ENCODE peak calls at places on chromosomes 11 and 22, in four cellular contexts. One of them, this sample, is unnamed.

GRCh38 chr22:47036936-47037485 is 274.6 kb downstream of the TBC1D22A start:
- DNase-seq in transverse colon: no peak
- DNase-seq in stomach: no peak
- DNase-seq in foreskin fibroblast: no peak
- DNase-seq in this sample: no peak

GRCh38 chr11:122114976-122115375 is 1.0 kb downstream of the BLID start:
- DNase-seq in stomach: no peak
- DNase-seq in foreskin fibroblast: no peak
- DNase-seq in transverse colon: no peak
- DNase-seq in this sample: no peak

GRCh38 chr11:72661486-72661885 is 12.7 kb downstream of the PDE2A start:
- DNase-seq in stomach: no peak
- DNase-seq in transverse colon: no peak
- DNase-seq in foreskin fibroblast: no peak
- DNase-seq in this sample: no peak

GRCh38 chr11:102991776-102992175 is 36.2 kb upstream of the MMP13 start:
- DNase-seq in foreskin fibroblast: no peak
- DNase-seq in transverse colon: no peak
- DNase-seq in stomach: no peak
- DNase-seq in this sample: no peak

GRCh38 chr11:77886401-77886800 is 65.5 kb downstream of the AAMDC start:
- DNase-seq in foreskin fibroblast: no peak
- DNase-seq in transverse colon: no peak
- DNase-seq in stomach: no peak
- DNase-seq in this sample: no peak

GRCh38 chr11:27094062-27094587 is 53.5 kb downstream of the BBOX1 start:
- DNase-seq in foreskin fibroblast: no peak
- DNase-seq in stomach: no peak
- DNase-seq in transverse colon: no peak
- DNase-seq in this sample: no peak

GRCh38 chr11:123239371-123240150 is 44.5 kb upstream of the CLMP start:
- DNase-seq in stomach: no peak
- DNase-seq in transverse colon: no peak
- DNase-seq in foreskin fibroblast: no peak
- DNase-seq in this sample: no peak

GRCh38 chr11:57681168-57681567 is 13.3 kb downstream of the ZDHHC5 start:
- DNase-seq in foreskin fibroblast: no peak
- DNase-seq in stomach: no peak
- DNase-seq in transverse colon: no peak
- DNase-seq in this sample: no peak

GRCh38 chr11:57131080-57131790 is 50.5 kb upstream of the LRRC55 start:
- DNase-seq in foreskin fibroblast: peak
- DNase-seq in transverse colon: peak
- DNase-seq in stomach: peak
- DNase-seq in this sample: peak

GRCh38 chr22:50004923-50005322 is 7.6 kb downstream of the IL17REL start:
- DNase-seq in transverse colon: no peak
- DNase-seq in foreskin fibroblast: no peak
- DNase-seq in stomach: no peak
- DNase-seq in this sample: no peak

GRCh38 chr11:31995525-31996123 is 95.2 kb upstream of the RCN1 start:
- DNase-seq in foreskin fibroblast: no peak
- DNase-seq in stomach: no peak
- DNase-seq in transverse colon: no peak
- DNase-seq in this sample: peak

GRCh38 chr11:117423046-117423575 is 95.5 kb downstream of the CEP164 start:
- DNase-seq in stomach: peak
- DNase-seq in foreskin fibroblast: no peak
- DNase-seq in transverse colon: no peak
- DNase-seq in this sample: no peak

GRCh38 chr22:49322861-49323622 is 504.6 kb downstream of the BRD1 start:
- DNase-seq in foreskin fibroblast: no peak
- DNase-seq in stomach: peak
- DNase-seq in transverse colon: no peak
- DNase-seq in this sample: no peak

GRCh38 chr11:44372989-44373388 is 63.0 kb upstream of the ALX4 start:
- DNase-seq in transverse colon: no peak
- DNase-seq in stomach: no peak
- DNase-seq in foreskin fibroblast: no peak
- DNase-seq in this sample: no peak

GRCh38 chr11:64713781-64714363 is 9.1 kb downstream of the NRXN2 start:
- DNase-seq in transverse colon: no peak
- DNase-seq in stomach: no peak
- DNase-seq in foreskin fibroblast: no peak
- DNase-seq in this sample: no peak

GRCh38 chr11:3219281-3219892 is 774 bp upstream of the MRGPRG start:
- DNase-seq in foreskin fibroblast: no peak
- DNase-seq in transverse colon: peak
- DNase-seq in stomach: peak
- DNase-seq in this sample: no peak

GRCh38 chr11:119422505-119423416 is at the start of gene THY1:
- DNase-seq in foreskin fibroblast: peak
- DNase-seq in stomach: no peak
- DNase-seq in transverse colon: no peak
- DNase-seq in this sample: no peak

GRCh38 chr11:92225563-92226308 is 1.1 kb downstream of the FAT3 start:
- DNase-seq in stomach: no peak
- DNase-seq in transverse colon: no peak
- DNase-seq in foreskin fibroblast: no peak
- DNase-seq in this sample: no peak

GRCh38 chr11:134004406-134005197 is 47.8 kb upstream of the IGSF9B start:
- DNase-seq in transverse colon: no peak
- DNase-seq in stomach: no peak
- DNase-seq in foreskin fibroblast: no peak
- DNase-seq in this sample: no peak

GRCh38 chr11:69887330-69887729 is 68.1 kb upstream of the FGF3 start:
- DNase-seq in transverse colon: no peak
- DNase-seq in stomach: no peak
- DNase-seq in foreskin fibroblast: no peak
- DNase-seq in this sample: no peak

GRCh38 chr11:71947498-71947897 is 18.7 kb downstream of the RNF121 start:
- DNase-seq in transverse colon: no peak
- DNase-seq in stomach: no peak
- DNase-seq in foreskin fibroblast: no peak
- DNase-seq in this sample: no peak

GRCh38 chr11:13964771-13965074 is 2.2 kb downstream of the SPON1 start:
- DNase-seq in foreskin fibroblast: no peak
- DNase-seq in transverse colon: no peak
- DNase-seq in stomach: no peak
- DNase-seq in this sample: no peak

GRCh38 chr11:13963169-13963948 is 836 bp downstream of the SPON1 start:
- DNase-seq in stomach: no peak
- DNase-seq in foreskin fibroblast: no peak
- DNase-seq in transverse colon: peak
- DNase-seq in this sample: no peak

GRCh38 chr11:13962562-13963168 is at the start of gene SPON1:
- DNase-seq in stomach: peak
- DNase-seq in foreskin fibroblast: peak
- DNase-seq in transverse colon: peak
- DNase-seq in this sample: peak

GRCh38 chr11:13965337-13965736 is 2.8 kb downstream of the SPON1 start:
- DNase-seq in transverse colon: peak
- DNase-seq in stomach: peak
- DNase-seq in foreskin fibroblast: no peak
- DNase-seq in this sample: no peak

DNA sequence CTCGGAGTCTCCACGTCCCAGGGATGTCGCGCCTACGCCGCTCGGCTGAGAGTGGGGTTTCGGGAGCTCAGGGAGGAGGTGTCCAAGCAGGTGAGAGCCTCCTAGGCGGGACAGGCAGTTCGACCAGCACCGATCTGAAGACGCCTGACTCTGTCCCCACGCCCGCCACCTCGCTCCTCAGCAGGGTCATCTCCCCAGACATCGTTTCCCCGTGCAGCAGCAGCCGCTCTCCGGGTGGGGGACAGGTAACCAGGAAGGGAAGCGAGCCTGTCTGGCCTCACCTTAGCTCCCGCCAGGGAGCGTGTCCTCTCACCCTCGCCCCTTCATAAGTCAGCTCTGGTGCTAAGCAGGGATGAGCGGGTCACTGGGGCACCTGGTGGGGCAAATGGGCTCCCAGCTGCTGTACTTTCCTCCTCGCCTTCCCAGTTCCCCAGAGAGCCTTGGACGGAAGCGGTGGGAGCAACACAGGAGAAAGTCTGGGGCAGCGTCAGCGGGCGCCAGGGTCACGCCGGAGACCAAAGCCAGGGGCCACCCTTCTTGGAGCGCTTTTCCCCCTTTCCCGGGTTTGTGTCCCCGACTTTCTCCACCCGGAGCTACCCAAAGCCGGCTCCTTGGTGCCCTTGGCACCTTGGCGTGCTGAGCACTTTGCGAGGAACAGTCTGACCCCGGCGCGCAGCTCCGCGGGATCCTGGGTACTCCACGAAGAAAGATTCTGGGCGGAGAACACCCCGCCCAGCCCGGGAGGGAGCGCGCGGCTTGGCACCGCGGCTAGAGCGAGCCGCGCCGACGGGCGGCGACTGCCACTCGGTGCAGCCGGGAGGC is 1.6 kb downstream of the SPON1 start:
- DNase-seq in transverse colon: peak
- DNase-seq in stomach: no peak
- DNase-seq in foreskin fibroblast: no peak
- DNase-seq in this sample: no peak
- H3K4me3 ChIP-seq in transverse colon: peak
- H3K4me3 ChIP-seq in stomach: peak
- H3K4me3 ChIP-seq in foreskin fibroblast: peak
- H3K4me3 ChIP-seq in this sample: no peak

GRCh38 chr22:22770280-22770871 is 117.2 kb upstream of the IGLL5 start:
- DNase-seq in transverse colon: peak
- DNase-seq in foreskin fibroblast: no peak
- DNase-seq in stomach: peak
- DNase-seq in this sample: peak

GRCh38 chr22:22770881-22771280 is 116.7 kb upstream of the IGLL5 start:
- DNase-seq in transverse colon: no peak
- DNase-seq in stomach: no peak
- DNase-seq in foreskin fibroblast: no peak
- DNase-seq in this sample: no peak

GRCh38 chr22:22768885-22769284 is 118.7 kb upstream of the IGLL5 start:
- DNase-seq in foreskin fibroblast: no peak
- DNase-seq in transverse colon: no peak
- DNase-seq in stomach: no peak
- DNase-seq in this sample: no peak

GRCh38 chr22:22767876-22768602 is 119.6 kb upstream of the IGLL5 start:
- DNase-seq in foreskin fibroblast: no peak
- DNase-seq in stomach: no peak
- DNase-seq in transverse colon: no peak
- DNase-seq in this sample: no peak

DNA sequence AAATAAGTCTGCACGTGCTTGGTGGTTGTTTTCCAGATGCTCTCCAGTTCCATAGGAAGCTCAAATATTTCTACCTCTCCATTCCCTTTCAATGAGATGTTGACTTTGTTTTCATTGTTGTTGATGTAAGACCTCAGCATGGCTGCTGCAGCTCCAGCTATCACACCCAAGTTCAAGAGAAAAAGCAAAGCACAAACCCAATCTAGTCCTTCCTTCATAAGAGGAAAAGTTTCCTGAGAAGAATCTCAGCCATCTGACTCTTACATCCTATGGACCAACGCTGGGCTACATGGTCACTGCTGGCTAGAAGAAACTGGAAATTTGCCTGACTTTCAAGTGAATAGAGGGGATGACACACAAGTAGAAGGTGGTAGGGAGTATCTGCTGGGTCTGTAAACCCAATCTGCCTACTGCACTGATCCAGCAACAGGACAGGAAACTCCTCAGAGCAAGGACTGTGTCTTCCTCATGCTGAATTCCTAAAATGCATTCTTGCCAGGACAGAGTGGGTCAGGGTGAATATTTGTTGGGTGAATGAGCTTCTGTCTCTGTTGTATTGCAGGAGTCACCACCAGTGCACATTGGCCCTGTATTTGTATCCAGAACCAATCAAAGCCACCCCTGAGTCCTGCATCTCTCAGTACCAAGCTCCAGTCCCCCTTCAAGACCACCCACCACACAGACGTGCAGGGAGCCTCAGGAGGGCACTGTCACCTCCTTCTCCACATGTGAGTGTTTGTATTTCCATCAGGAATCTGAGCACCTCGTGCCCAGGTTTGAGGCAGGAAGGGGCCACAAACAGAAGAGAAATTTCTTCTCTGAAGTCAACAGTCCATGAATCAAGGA is 118.0 kb upstream of the IGLL5 start:
- DNase-seq in foreskin fibroblast: no peak
- DNase-seq in stomach: no peak
- DNase-seq in transverse colon: no peak
- DNase-seq in this sample: no peak
- H3K4me3 ChIP-seq in foreskin fibroblast: no peak
- H3K4me3 ChIP-seq in stomach: no peak
- H3K4me3 ChIP-seq in transverse colon: no peak
- H3K4me3 ChIP-seq in this sample: no peak

GRCh38 chr22:37328017-37328416 is 45.7 kb downstream of the CYTH4 start:
- DNase-seq in transverse colon: no peak
- DNase-seq in stomach: no peak
- DNase-seq in foreskin fibroblast: peak
- DNase-seq in this sample: peak

GRCh38 chr22:37326726-37327125 is 44.4 kb downstream of the CYTH4 start:
- DNase-seq in transverse colon: peak
- DNase-seq in foreskin fibroblast: no peak
- DNase-seq in stomach: peak
- DNase-seq in this sample: no peak

GRCh38 chr22:37324340-37325023 is 42.2 kb downstream of the CYTH4 start:
- DNase-seq in foreskin fibroblast: no peak
- DNase-seq in transverse colon: no peak
- DNase-seq in stomach: no peak
- DNase-seq in this sample: no peak

GRCh38 chr22:37321288-37321687 is 39.0 kb downstream of the CYTH4 start:
- DNase-seq in foreskin fibroblast: peak
- DNase-seq in transverse colon: no peak
- DNase-seq in stomach: no peak
- DNase-seq in this sample: peak

GRCh38 chr22:37325024-37325395 is 42.7 kb downstream of the CYTH4 start:
- DNase-seq in stomach: no peak
- DNase-seq in foreskin fibroblast: no peak
- DNase-seq in transverse colon: no peak
- DNase-seq in this sample: no peak
- H3K4me3 ChIP-seq in stomach: peak
- H3K4me3 ChIP-seq in foreskin fibroblast: no peak
- H3K4me3 ChIP-seq in transverse colon: no peak
- H3K4me3 ChIP-seq in this sample: no peak

GRCh38 chr11:18633256-18634139 is 644 bp downstream of the SPTY2D1 start:
- DNase-seq in transverse colon: peak
- DNase-seq in stomach: no peak
- DNase-seq in foreskin fibroblast: peak
- DNase-seq in this sample: peak

GRCh38 chr11:18634140-18635032 is at the start of gene SPTY2D1:
- DNase-seq in stomach: peak
- DNase-seq in foreskin fibroblast: peak
- DNase-seq in transverse colon: peak
- DNase-seq in this sample: peak

DNA sequence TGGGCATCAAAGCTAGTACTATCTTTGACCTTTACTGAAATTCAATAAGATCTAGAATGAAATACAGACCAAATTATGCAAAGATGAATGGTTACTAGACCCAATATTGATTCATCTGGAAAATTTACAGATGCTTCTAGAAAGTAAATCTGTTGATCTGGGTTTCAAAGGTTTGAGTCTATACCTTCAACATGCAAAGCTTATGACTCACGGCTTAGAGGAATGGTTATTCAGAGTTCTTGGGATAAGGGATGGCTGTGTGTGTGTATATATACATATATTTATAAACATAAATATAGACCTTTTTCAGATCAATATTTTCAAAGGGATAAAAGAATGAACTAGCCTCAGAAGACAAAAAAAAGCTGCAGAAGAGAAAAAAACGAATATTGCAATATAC is 1.3 kb downstream of the SPTY2D1 start:
- DNase-seq in foreskin fibroblast: no peak
- DNase-seq in stomach: no peak
- DNase-seq in transverse colon: no peak
- DNase-seq in this sample: no peak
- H3K4me3 ChIP-seq in foreskin fibroblast: peak
- H3K4me3 ChIP-seq in stomach: peak
- H3K4me3 ChIP-seq in transverse colon: no peak
- H3K4me3 ChIP-seq in this sample: peak

This sample was measured in fibroblast of pulmonary artery.